ENCODE peak calls at places on chromosomes 2 and 18, in six cellular contexts. N is SJSA1; O is B cell; W is AG09319; M is activated CD4-positive, alpha-beta T cell treated with anti-CD3 and anti-CD28 coated beads for 24 hours; P is HTR-8/SVneo. Q is an unnamed sample.

GRCh38 chr2:149320362-149320761 is 10.0 kb upstream of the LYPD6 start:
- DNase-seq in N (no peak), O (no peak), W (no peak), M (no peak), P (no peak), Q (no peak)

GRCh38 chr18:48902856-48903601 is 47.7 kb downstream of the SMAD7 start:
- DNase-seq in N (no peak), O (no peak), W (no peak), M (no peak), P (no peak), Q (no peak)

GRCh38 chr18:42545825-42546224 is 569.7 kb downstream of the RIT2 start:
- DNase-seq in N (peak; percentile 53), O (no peak), W (no peak), M (no peak), P (no peak), Q (no peak)

GRCh38 chr2:37858197-37858711 is 66.8 kb upstream of the RMDN2 start:
- DNase-seq in N (no peak), O (no peak), W (no peak), M (no peak), P (peak; percentile 37), Q (no peak)

GRCh38 chr2:32553829-32554432 is 73.9 kb upstream of the TTC27 start:
- DNase-seq in N (no peak), O (no peak), W (peak; percentile 15), M (no peak), P (peak; percentile 54), Q (peak; percentile 53)

GRCh38 chr2:136118819-136119716 is 1.1 kb upstream of the CXCR4 start:
- DNase-seq in N (no peak), O (peak; percentile 96), W (no peak), M (peak; percentile 66), P (no peak), Q (no peak)

GRCh38 chr2:223051580-223052375 is at the start of gene KCNE4:
- DNase-seq in N (no peak), O (no peak), W (no peak), M (no peak), P (no peak), Q (no peak)

GRCh38 chr18:79548621-79548985 is 131.0 kb upstream of the CTDP1 start:
- DNase-seq in N (no peak), O (peak; percentile 6), W (no peak), M (no peak), P (no peak), Q (no peak)

GRCh38 chr2:109210431-109211200 is 81.6 kb downstream of the SH3RF3 start:
- DNase-seq in N (no peak), O (no peak), W (no peak), M (no peak), P (no peak), Q (no peak)

GRCh38 chr2:6855860-6856547 is 9.7 kb downstream of the CMPK2 start:
- DNase-seq in N (no peak), O (no peak), W (no peak), M (no peak), P (no peak), Q (no peak)

GRCh38 chr2:241507430-241508239 is 749 bp downstream of the STK25 start:
- DNase-seq in N (peak; percentile 78), O (no peak), W (no peak), M (peak; percentile 20), P (peak; percentile 75), Q (no peak)

GRCh38 chr2:193584522-193584938 is 1389.8 kb upstream of the TMEFF2 start:
- DNase-seq in N (no peak), O (no peak), W (no peak), M (no peak), P (no peak), Q (no peak)

GRCh38 chr18:79378416-79379250 is 17.1 kb upstream of the NFATC1 start:
- DNase-seq in N (peak; percentile 68), O (peak; percentile 64), W (no peak), M (peak; percentile 79), P (peak; percentile 49), Q (no peak)

GRCh38 chr18:7062236-7062635 is 55.4 kb downstream of the LAMA1 start:
- DNase-seq in N (no peak), O (no peak), W (no peak), M (no peak), P (no peak), Q (no peak)

GRCh38 chr2:120892967-120893667 is 157.4 kb downstream of the GLI2 start:
- DNase-seq in N (peak; percentile 64), O (no peak), W (peak; percentile 8), M (no peak), P (no peak), Q (no peak)

GRCh38 chr2:241803387-241804325 is 5.3 kb upstream of the NEU4 start:
- DNase-seq in N (no peak), O (no peak), W (no peak), M (peak; percentile 31), P (no peak), Q (no peak)

GRCh38 chr18:63963610-63964256 is 6.1 kb upstream of the SERPINB8 start:
- DNase-seq in N (peak; percentile 58), O (peak; percentile 54), W (peak; percentile 47), M (no peak), P (peak; percentile 17), Q (no peak)

GRCh38 chr2:178449700-178450573 is 1.0 kb downstream of the PRKRA start:
- DNase-seq in N (no peak), O (peak; percentile 75), W (no peak), M (no peak), P (no peak), Q (no peak)

GRCh38 chr18:10124557-10124956 is 210.7 kb downstream of the VAPA start:
- DNase-seq in N (no peak), O (no peak), W (no peak), M (no peak), P (no peak), Q (no peak)

GRCh38 chr2:108853421-108853820 is 66.8 kb downstream of the CCDC138 start:
- DNase-seq in N (no peak), O (no peak), W (no peak), M (no peak), P (no peak), Q (no peak)

GRCh38 chr2:341017-341542 is 53.2 kb upstream of the ALKAL2 start:
- DNase-seq in N (no peak), O (no peak), W (no peak), M (no peak), P (no peak), Q (no peak)

Q was measured in SK-N-MC.